ENCODE peak calls at places on chromosomes 7 and 10, in five cellular contexts. M is PC-9, G is neuronal stem cell, J is K562, P is fibroblast of lung. V is an unnamed sample. For H3K9me3, the result is how much of the 10 kb centered on the place peaks cover.

GRCh38 chr10:70585555-70586243 is 16.8 kb downstream of the PRF1 start:
- DNase-seq in J (no peak), G (no peak), M (no peak), P (no peak), V (no peak)

GRCh38 chr7:117217636-117218035 is 105.2 kb downstream of the WNT2 start:
- DNase-seq in M (no peak), G (no peak), J (no peak), P (peak), V (no peak)

GRCh38 chr7:128909605-128910568 is 622 bp downstream of the KCP start:
- DNase-seq in P (peak), M (no peak), J (no peak), G (no peak), V (no peak)

GRCh38 chr7:151427705-151428392 is 12.1 kb downstream of the CRYGN start:
- DNase-seq in G (no peak), P (no peak), J (no peak), M (peak), V (no peak)

GRCh38 chr7:11379641-11380040 is 406.0 kb downstream of the PHF14 start:
- DNase-seq in M (no peak), G (no peak), J (no peak), P (no peak), V (no peak)

GRCh38 chr10:76033457-76034196 is 602.2 kb downstream of the LRMDA start:
- DNase-seq in J (no peak), G (no peak), M (no peak), P (peak), V (peak)

GRCh38 chr10:98950106-98950505 is 285.5 kb downstream of the HPSE2 start:
- DNase-seq in G (no peak), P (no peak), J (no peak), M (no peak), V (no peak)

GRCh38 chr7:68622500-68622899 is 975.8 kb upstream of the AUTS2 start:
- DNase-seq in J (no peak), M (no peak), G (no peak), P (no peak), V (no peak)

GRCh38 chr7:46776790-46777189 is 805.1 kb downstream of the TNS3 start:
- DNase-seq in P (peak), G (no peak), M (no peak), J (no peak), V (peak)

GRCh38 chr7:44665531-44666213 is 59.2 kb downstream of the OGDH start:
- DNase-seq in M (no peak), J (no peak), G (no peak), P (peak), V (no peak)

GRCh38 chr7:150903627-150904026 is 51.3 kb downstream of the AOC1 start:
- DNase-seq in P (peak), G (no peak), M (peak), J (peak), V (peak)

GRCh38 chr10:6665847-6666246 is 85.8 kb upstream of the PRKCQ start:
- DNase-seq in P (no peak), M (no peak), G (no peak), J (no peak), V (no peak)

GRCh38 chr10:92897916-92898315 is 49.6 kb downstream of the EXOC6 start:
- DNase-seq in J (no peak), G (no peak), P (no peak), M (no peak), V (peak)

GRCh38 chr7:85185355-85186082 is 1.3 kb downstream of the SEMA3D start:
- DNase-seq in M (no peak), J (no peak), G (peak), P (peak), V (peak)

GRCh38 chr7:24902276-24902675 is 77.7 kb downstream of the OSBPL3 start:
- DNase-seq in J (no peak), P (no peak), G (no peak), M (no peak), V (no peak)

GRCh38 chr10:73207883-73208282 is 39.2 kb downstream of the DNAJC9 start:
- DNase-seq in M (no peak), P (no peak), G (no peak), J (no peak), V (no peak)

GRCh38 chr10:46787321-46787615 is 124.0 kb upstream of the PTPN20 start:
- DNase-seq in P (peak), J (peak), M (no peak), G (no peak), V (peak)

GRCh38 chr10:133526957-133527588 is at the start of gene CYP2E1:
- DNase-seq in G (no peak), M (no peak), P (no peak), J (no peak), V (no peak)

GRCh38 chr10:133527779-133528271 is 662 bp downstream of the CYP2E1 start:
- DNase-seq in J (no peak), G (no peak), M (no peak), P (no peak), V (no peak)

GRCh38 chr10:133528296-133528844 is 1.2 kb downstream of the CYP2E1 start:
- DNase-seq in M (no peak), P (peak), G (no peak), J (no peak), V (peak)

GRCh38 chr10:133523631-133524203 is 3.4 kb upstream of the CYP2E1 start:
- DNase-seq in G (no peak), P (no peak), M (peak), J (no peak), V (peak)

DNA sequence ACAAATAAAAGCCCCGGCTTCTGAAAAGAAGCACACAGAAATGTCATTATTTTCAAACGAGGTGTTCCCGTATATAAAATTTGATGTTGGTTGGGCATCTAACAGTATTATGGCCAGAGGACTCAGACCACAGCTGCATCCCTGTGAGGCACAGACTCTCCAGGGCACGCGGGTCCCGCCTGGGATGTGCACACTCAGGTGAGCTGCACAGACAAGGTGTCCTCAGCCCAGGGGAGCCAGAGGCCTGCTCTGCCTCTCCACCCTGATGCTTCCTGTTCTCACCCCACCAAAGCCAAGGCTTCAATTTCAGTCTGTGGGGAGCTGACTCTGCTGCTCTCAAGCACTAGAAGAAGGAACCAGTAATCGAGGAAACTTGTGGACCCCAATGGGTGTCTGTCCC is 1.7 kb upstream of the CYP2E1 start:
- DNase-seq in M (no peak), G (no peak), J (no peak), P (no peak), V (no peak)
- H3K9me3 ChIP-seq in M (under half), G (under half), J (under half), P (under half), V (under half)

DNA sequence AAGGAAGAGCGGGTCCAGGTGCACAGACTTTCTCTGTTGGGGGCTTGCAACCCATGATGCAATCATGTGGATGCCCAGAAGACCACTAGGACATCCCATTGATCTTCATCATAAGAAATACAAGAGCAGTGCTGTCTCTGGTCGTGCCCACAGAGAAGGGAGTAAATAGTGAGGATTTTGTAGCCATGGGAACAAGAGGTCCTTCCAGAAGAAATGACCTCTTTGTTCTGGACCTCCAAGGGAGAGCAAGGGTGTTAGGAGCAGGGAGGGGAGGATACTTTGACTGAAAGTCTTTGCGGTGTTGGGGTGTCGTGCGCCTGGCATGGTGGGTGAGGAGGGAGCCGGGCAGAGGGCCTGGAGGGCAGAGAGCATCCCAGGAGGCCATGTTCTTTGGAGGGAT is 55.0 kb upstream of the EN2 start:
- DNase-seq in J (no peak), P (no peak), G (no peak), M (no peak), V (no peak)
- H3K4me2 ChIP-seq in J (no peak), P (no peak), G (no peak), M (no peak), V (no peak)

DNA sequence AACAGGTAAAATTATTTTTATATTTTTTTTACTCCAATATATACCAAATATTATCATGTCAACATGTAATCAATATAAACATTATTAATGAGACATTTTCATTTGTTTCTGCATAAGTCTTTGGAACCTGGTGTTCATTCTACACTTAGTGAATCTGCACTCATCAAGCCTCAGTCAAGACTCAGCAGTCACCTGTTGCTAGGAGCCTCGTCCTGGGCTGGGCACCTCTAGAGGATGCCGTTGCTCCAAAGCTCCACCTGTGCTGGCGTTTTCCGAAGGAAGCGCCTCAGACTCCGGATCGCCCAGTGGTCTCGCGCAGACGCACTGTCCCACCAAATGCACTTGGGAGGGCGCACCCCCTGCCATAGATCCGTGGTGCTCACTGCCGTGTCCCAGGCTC is 604.7 kb upstream of the MKI67 start:
- DNase-seq in G (no peak), J (no peak), M (no peak), P (no peak), V (no peak)
- H3K9me3 ChIP-seq in G (under half), J (under half), M (under half), P (under half), V (under half)

DNA sequence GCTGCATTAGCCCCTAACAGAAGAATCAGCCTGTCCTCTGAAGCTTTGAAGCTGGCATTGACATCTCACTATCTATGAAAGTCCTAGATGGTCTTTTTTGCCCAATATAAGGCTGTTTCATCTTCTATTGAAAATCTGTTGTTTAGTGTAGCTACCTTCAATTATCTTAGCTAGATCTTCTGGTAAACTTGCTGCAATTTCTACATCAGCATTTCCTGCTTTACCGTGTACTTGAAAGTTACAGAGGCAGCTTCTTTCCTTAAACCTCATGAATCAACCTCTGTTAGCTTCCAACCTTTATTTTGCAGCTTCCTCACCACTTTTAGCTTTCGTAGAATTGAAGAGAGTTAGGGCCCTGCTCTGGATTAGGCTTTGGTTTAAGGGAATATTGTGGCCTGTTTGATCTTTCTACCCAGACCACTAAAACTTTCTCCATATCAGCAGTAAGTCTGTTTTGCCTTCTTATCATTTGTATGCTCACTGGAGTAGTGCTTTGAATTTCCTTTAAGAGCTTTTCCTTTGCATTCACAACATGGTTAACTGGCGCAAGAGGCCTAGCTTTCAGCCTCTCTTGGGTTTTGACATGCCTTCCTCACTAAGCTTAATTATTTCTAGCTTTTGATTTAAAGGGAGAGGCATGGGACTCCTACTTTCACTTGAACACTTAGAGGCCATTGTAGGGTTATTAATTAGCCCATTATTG is 32.5 kb downstream of the ARID5B start:
- DNase-seq in G (no peak), M (no peak), P (no peak), J (no peak), V (no peak)
- H3K4me2 ChIP-seq in G (no peak), M (no peak), P (no peak), J (no peak), V (no peak)

V was measured in PC-3.